ENCODE peak calls at places on chromosome 16, in nine cellular contexts. Q, N, D, C, U, K, B, J and A are unnamed samples.
A peak's percentile ranks its signal among the peaks of the same experiment; 100 is the strongest.

GRCh38 chr16:54210437-54211081 is 76.0 kb downstream of the IRX3 start:
- DNase-seq in J (no peak), N (no peak), U (no peak), Q (no peak), B (no peak), K (no peak), C (no peak), D (no peak), A (no peak)

GRCh38 chr16:4415538-4416199 is 727 bp downstream of the CORO7 start:
- DNase-seq in C (no peak), N (no peak), D (no peak), K (no peak), U (no peak), Q (no peak), B (no peak), J (peak; percentile 69), A (peak; percentile 86)

GRCh38 chr16:75701361-75701760 is at the start of gene DUXB:
- DNase-seq in C (no peak), B (no peak), Q (no peak), D (no peak), N (no peak), J (no peak), K (no peak), U (no peak), A (no peak)

GRCh38 chr16:73019456-73020362 is 28.2 kb downstream of the ZFHX3 start:
- DNase-seq in N (peak; percentile 89), K (no peak), U (no peak), C (no peak), Q (peak; percentile 91), J (no peak), D (no peak), B (no peak), A (no peak)

GRCh38 chr16:72400257-72401078 is 228.5 kb upstream of the PMFBP1 start:
- DNase-seq in N (peak; percentile 62), C (no peak), B (peak; percentile 50), Q (peak; percentile 73), J (peak; percentile 31), D (peak; percentile 13), K (peak; percentile 28), U (no peak), A (no peak)

GRCh38 chr16:64417711-64418227 is 704.1 kb downstream of the CDH11 start:
- DNase-seq in D (peak; percentile 83), U (no peak), C (no peak), B (no peak), J (no peak), K (no peak), N (peak; percentile 41), Q (peak; percentile 61), A (no peak)

GRCh38 chr16:56317998-56318912 is 107.1 kb downstream of the AMFR start:
- DNase-seq in K (peak; percentile 73), N (peak; percentile 70), Q (peak; percentile 67), U (peak; percentile 95), B (peak; percentile 90), C (peak; percentile 37), D (peak; percentile 23), J (peak; percentile 58), A (peak; percentile 95)

GRCh38 chr16:66457888-66458287 is 30.8 kb downstream of the BEAN1 start:
- DNase-seq in K (peak; percentile 37), N (peak; percentile 5), C (no peak), Q (no peak), D (no peak), B (no peak), J (no peak), U (no peak), A (no peak)

GRCh38 chr16:86619263-86619935 is 41.0 kb downstream of the FOXL1 start:
- DNase-seq in U (no peak), C (no peak), N (no peak), J (no peak), K (no peak), D (no peak), B (no peak), Q (peak; percentile 75), A (peak; percentile 80)

GRCh38 chr16:25135239-25135878 is 23.8 kb downstream of the LCMT1 start:
- DNase-seq in B (no peak), N (peak; percentile 83), Q (peak; percentile 63), D (no peak), J (no peak), K (peak; percentile 48), C (no peak), U (no peak), A (no peak)
- TF ChIP-seq CTCF in B (no peak), N (peak; percentile 71), Q (peak; percentile 38), D (peak; percentile 64), J (no peak), K (peak; percentile 39), C (no peak), U (no peak), A (peak; percentile 21)

DNA sequence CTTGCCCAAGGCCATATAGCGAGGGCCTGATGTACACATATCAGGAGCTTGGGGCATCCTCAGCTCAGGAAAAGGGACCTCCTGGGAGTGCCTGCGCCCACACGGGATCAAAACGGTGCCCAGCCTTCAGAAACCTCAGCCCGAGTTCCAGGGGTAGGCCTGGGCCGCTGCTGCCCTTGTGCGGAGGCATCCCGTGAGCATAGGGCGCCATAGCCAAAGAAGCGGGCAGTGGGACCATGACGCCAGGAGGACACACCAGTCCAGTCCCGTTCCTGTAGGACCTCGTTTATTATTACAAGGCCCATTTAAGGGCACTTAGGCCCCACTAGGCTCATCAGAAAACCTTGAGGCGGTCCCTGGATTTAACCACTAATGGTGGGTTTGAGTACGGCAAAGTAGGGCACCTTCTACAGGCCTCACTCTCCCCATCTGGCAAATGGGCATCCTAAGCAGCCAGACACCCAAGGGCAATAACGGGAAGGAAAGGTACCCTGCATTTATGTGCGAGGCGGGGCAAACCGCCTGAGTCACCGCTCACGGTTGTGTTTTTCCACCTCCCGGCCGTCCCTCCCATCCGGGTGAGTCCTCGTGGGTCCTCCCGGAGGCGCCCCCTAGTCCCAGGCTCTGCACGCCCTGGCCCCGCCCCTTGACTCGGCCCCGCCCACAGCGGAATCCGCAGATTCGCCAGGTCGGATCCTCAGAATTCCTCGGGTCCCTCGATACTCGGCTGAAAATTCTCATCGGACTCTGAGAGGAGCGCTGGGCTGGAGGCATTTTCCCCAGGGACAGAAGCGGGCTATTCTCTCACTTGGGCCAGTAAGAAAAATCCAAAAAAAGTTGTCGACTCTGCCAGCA is 726 bp upstream of the SETD1A start:
- DNase-seq in U (no peak), B (peak; percentile 91), Q (peak; percentile 83), K (peak; percentile 86), J (peak; percentile 71), D (no peak), C (no peak), N (peak; percentile 81), A (peak; percentile 93)
- TF ChIP-seq CTCF in U (no peak), B (no peak), Q (no peak), K (peak; percentile 35), J (peak; percentile 34), D (peak; percentile 37), C (no peak), N (peak; percentile 24), A (peak; percentile 48)

DNA sequence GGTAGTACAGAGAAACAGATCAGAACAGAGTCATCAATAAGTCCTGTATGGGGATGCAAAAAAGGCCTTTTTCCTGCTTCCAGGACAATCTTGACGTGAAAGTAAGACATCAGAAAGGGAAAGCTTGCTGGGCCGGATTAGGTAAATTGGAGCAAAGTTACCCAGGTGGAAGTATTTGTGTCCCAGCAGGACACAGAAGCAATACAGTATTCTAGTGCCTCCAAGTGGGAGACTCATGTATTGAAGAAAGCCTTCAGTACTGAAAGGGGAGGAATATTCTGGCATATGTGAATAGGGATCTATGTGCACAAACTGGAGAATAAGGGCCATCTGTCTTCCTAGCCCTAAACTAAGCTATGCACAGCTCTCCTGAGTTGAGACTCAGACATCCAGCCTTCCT is 327.2 kb upstream of the CDH8 start:
- DNase-seq in Q (no peak), D (no peak), J (no peak), B (no peak), K (no peak), N (no peak), U (no peak), C (no peak), A (no peak)
- TF ChIP-seq CTCF in Q (no peak), D (no peak), J (no peak), B (no peak), K (peak; percentile 31), N (no peak), U (no peak), C (no peak), A (no peak)

GRCh38 chr16:20359997-20360396 is 7.5 kb upstream of the UMOD start:
- DNase-seq in C (no peak), J (no peak), U (no peak), N (no peak), D (no peak), K (no peak), B (no peak), Q (no peak), A (no peak)
- TF ChIP-seq CTCF in C (no peak), J (peak; percentile 8), U (peak; percentile 5), N (no peak), D (no peak), K (no peak), B (peak; percentile 2), Q (no peak), A (no peak)

DNA sequence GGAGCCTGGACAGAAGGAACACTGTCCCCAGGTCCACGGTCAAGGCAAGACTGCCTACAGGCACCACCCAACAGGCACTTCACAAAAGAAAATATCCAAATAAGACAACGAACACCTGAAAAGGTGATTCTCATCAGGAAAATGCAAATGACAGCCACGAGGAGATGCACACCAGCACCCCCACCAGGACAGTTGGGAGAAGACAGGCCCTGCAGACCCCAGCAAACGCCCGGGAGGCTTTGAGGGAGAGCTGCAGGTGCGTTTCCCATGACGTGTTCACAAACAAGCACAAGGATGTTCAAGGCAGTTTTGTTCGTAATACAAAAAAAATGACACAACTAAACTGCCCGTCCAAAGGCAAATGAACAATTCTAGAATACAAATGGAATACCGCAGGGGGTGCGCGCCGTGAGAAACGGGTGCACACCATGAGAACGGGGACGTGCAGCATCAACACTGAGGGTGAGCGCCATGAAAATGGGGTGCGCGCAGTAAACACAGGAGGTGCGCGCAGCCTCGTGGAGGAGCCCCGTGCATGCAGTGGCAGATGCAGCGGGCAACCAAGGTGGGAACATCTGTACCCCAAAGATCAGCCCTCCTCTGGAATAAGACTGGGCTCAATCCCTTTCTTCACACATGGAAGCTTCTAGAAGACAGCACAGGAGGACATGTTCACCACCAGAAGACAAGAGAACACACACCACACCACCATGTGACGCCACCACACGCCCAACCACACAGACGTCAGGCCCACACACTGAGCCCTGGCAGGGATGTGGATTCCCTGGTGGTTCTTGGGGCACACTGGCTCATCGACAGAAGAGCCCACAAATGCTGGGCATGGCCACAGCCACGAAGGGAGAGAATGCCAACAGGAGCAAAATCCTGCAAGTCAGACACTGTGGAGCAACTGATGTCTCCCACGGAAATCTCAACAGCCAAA is 91.2 kb downstream of the ZNF778 start:
- DNase-seq in K (no peak), D (no peak), U (no peak), C (no peak), B (no peak), Q (no peak), J (no peak), N (no peak), A (no peak)
- TF ChIP-seq CTCF in K (peak; percentile 49), D (peak; percentile 48), U (peak; percentile 50), C (no peak), B (peak; percentile 23), Q (peak; percentile 47), J (peak; percentile 34), N (peak; percentile 36), A (peak; percentile 52)

GRCh38 chr16:8905795-8906591 is 23.8 kb downstream of the LITAFD start:
- DNase-seq in D (no peak), U (no peak), N (no peak), C (no peak), Q (no peak), B (no peak), J (no peak), K (no peak), A (no peak)
- TF ChIP-seq CTCF in D (peak; percentile 16), U (no peak), N (no peak), C (no peak), Q (peak; percentile 32), B (no peak), J (peak; percentile 23), K (peak; percentile 18), A (peak; percentile 16)